ENCODE peak calls at places on chromosomes 7 and 10, in nine cellular contexts. One of them, this sample, is unnamed.

GRCh38 chr10:77943086-77943901 is 16.7 kb upstream of the DLG5 start:
- DNase-seq in GM23338: peak; percentile 63
- DNase-seq in heart right ventricle: no peak
- DNase-seq in PC-9: peak; percentile 80
- DNase-seq in neuronal stem cell: peak; percentile 6
- DNase-seq in right cardiac atrium: no peak
- DNase-seq in WERI-Rb-1: no peak
- DNase-seq in H1: no peak
- DNase-seq in PC-3: peak; percentile 99
- DNase-seq in this sample: peak; percentile 33

GRCh38 chr10:14565199-14565598 is 209.5 kb downstream of the FAM107B start:
- DNase-seq in right cardiac atrium: no peak
- DNase-seq in WERI-Rb-1: no peak
- DNase-seq in H1: no peak
- DNase-seq in heart right ventricle: no peak
- DNase-seq in GM23338: no peak
- DNase-seq in neuronal stem cell: no peak
- DNase-seq in PC-9: no peak
- DNase-seq in PC-3: no peak
- DNase-seq in this sample: no peak

GRCh38 chr10:119441921-119442757 is 100.4 kb downstream of the RGS10 start:
- DNase-seq in right cardiac atrium: peak; percentile 71
- DNase-seq in heart right ventricle: no peak
- DNase-seq in neuronal stem cell: no peak
- DNase-seq in PC-9: no peak
- DNase-seq in H1: no peak
- DNase-seq in GM23338: no peak
- DNase-seq in PC-3: no peak
- DNase-seq in WERI-Rb-1: no peak
- DNase-seq in this sample: no peak

GRCh38 chr7:87853237-87853864 is 22.8 kb downstream of the SLC25A40 start:
- DNase-seq in heart right ventricle: no peak
- DNase-seq in H1: no peak
- DNase-seq in PC-9: no peak
- DNase-seq in right cardiac atrium: no peak
- DNase-seq in PC-3: peak; percentile 62
- DNase-seq in GM23338: no peak
- DNase-seq in neuronal stem cell: no peak
- DNase-seq in WERI-Rb-1: no peak
- DNase-seq in this sample: peak; percentile 12

GRCh38 chr7:95690367-95690947 is 81.9 kb upstream of the DYNC1I1 start:
- DNase-seq in neuronal stem cell: peak; percentile 35
- DNase-seq in right cardiac atrium: no peak
- DNase-seq in WERI-Rb-1: peak; percentile 36
- DNase-seq in PC-9: peak; percentile 37
- DNase-seq in PC-3: peak; percentile 51
- DNase-seq in heart right ventricle: peak; percentile 16
- DNase-seq in GM23338: peak; percentile 65
- DNase-seq in H1: no peak
- DNase-seq in this sample: no peak

GRCh38 chr10:47361293-47361692 is 13.1 kb downstream of the RBP3 start:
- DNase-seq in heart right ventricle: peak; percentile 19
- DNase-seq in PC-9: peak; percentile 42
- DNase-seq in GM23338: peak; percentile 87
- DNase-seq in H1: peak; percentile 44
- DNase-seq in neuronal stem cell: peak; percentile 61
- DNase-seq in right cardiac atrium: no peak
- DNase-seq in PC-3: peak; percentile 56
- DNase-seq in WERI-Rb-1: peak; percentile 76
- DNase-seq in this sample: no peak

GRCh38 chr7:150487625-150488024 is 27.0 kb upstream of the GIMAP7 start:
- DNase-seq in PC-3: no peak
- DNase-seq in H1: no peak
- DNase-seq in right cardiac atrium: no peak
- DNase-seq in PC-9: no peak
- DNase-seq in GM23338: no peak
- DNase-seq in neuronal stem cell: no peak
- DNase-seq in heart right ventricle: no peak
- DNase-seq in WERI-Rb-1: no peak
- DNase-seq in this sample: no peak

GRCh38 chr7:74379938-74380337 is 73.8 kb upstream of the GTF2IRD1 start:
- DNase-seq in PC-9: no peak
- DNase-seq in GM23338: no peak
- DNase-seq in WERI-Rb-1: no peak
- DNase-seq in neuronal stem cell: no peak
- DNase-seq in PC-3: no peak
- DNase-seq in H1: no peak
- DNase-seq in heart right ventricle: peak; percentile 35
- DNase-seq in right cardiac atrium: peak; percentile 67
- DNase-seq in this sample: no peak

GRCh38 chr10:6207658-6208057 is 4.9 kb downstream of the PFKFB3 start:
- DNase-seq in GM23338: no peak
- DNase-seq in WERI-Rb-1: no peak
- DNase-seq in right cardiac atrium: no peak
- DNase-seq in H1: no peak
- DNase-seq in PC-3: no peak
- DNase-seq in neuronal stem cell: no peak
- DNase-seq in heart right ventricle: no peak
- DNase-seq in PC-9: no peak
- DNase-seq in this sample: no peak

GRCh38 chr10:74333174-74333573 is 182.2 kb downstream of the ADK start:
- DNase-seq in GM23338: no peak
- DNase-seq in PC-9: no peak
- DNase-seq in heart right ventricle: no peak
- DNase-seq in right cardiac atrium: no peak
- DNase-seq in WERI-Rb-1: no peak
- DNase-seq in H1: no peak
- DNase-seq in neuronal stem cell: no peak
- DNase-seq in PC-3: no peak
- DNase-seq in this sample: no peak

GRCh38 chr7:42886866-42887509 is 24.9 kb downstream of the C7orf25 start:
- DNase-seq in GM23338: no peak
- DNase-seq in neuronal stem cell: no peak
- DNase-seq in heart right ventricle: no peak
- DNase-seq in H1: no peak
- DNase-seq in PC-3: peak; percentile 59
- DNase-seq in WERI-Rb-1: no peak
- DNase-seq in PC-9: no peak
- DNase-seq in right cardiac atrium: no peak
- DNase-seq in this sample: no peak
- H3K27ac ChIP-seq in GM23338: no peak overlapping the region
- H3K27ac ChIP-seq in neuronal stem cell: no peak overlapping the region
- H3K27ac ChIP-seq in heart right ventricle: no peak overlapping the region
- H3K27ac ChIP-seq in H1: no peak overlapping the region
- H3K27ac ChIP-seq in PC-3: peak overlapping the region; percentile 72
- H3K27ac ChIP-seq in WERI-Rb-1: no peak overlapping the region
- H3K27ac ChIP-seq in PC-9: peak overlapping the region; percentile 81
- H3K27ac ChIP-seq in right cardiac atrium: no peak overlapping the region
- H3K27ac ChIP-seq in this sample: no peak overlapping the region

DNA sequence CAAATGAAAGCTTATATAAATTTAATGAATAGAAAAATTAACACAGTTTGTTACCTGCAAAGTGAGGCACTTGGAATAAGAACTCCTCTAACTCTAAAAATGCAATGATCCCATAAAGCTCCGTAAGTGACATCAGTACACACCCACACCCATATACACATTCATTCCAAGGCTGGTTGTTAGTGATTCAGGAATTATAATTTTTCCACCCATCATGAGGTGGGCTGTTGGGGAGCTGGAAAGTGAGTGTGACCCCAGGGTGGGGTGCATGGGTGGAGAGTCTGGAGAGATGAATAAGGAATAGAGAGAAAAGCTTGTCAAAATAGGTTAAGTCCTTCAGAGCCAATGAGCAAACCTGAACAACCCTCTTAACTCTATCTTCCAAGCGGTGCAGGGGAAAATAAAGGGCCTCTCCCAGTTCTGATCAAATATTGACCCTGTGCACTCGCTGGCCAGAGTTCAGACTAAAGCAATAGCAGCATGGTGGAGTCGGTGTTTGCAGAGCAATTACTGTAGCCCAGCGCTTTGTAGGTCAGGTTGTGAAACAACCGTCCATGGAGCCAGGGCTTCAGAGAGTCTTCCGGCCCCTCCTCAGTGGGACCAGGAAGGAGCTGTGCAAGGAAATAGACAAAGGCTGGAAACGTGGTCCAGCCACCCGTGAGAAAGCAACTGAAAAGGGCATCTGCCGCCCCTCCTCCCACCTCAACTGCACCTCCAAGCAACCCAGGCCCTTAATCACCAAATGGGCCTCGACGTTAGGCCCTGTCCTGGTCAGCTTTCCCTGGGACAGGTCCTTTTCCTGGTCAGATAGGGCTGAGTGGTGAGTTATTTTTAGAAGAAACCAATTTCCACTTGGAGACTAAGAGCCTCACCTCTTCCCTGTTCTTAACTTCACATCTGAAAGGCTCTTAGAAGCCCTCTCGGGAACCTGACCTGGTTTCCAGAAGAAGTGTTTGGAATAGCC is 61.2 kb downstream of the SH3PXD2A start:
- DNase-seq in H1: no peak
- DNase-seq in PC-3: peak; percentile 66
- DNase-seq in PC-9: no peak
- DNase-seq in neuronal stem cell: no peak
- DNase-seq in heart right ventricle: no peak
- DNase-seq in GM23338: no peak
- DNase-seq in WERI-Rb-1: no peak
- DNase-seq in right cardiac atrium: no peak
- DNase-seq in this sample: no peak
- H3K27ac ChIP-seq in H1: no peak overlapping the region
- H3K27ac ChIP-seq in PC-3: peak overlapping the region; percentile 88
- H3K27ac ChIP-seq in PC-9: peak overlapping the region; percentile 58
- H3K27ac ChIP-seq in neuronal stem cell: no peak overlapping the region
- H3K27ac ChIP-seq in heart right ventricle: peak overlapping the region; percentile 35
- H3K27ac ChIP-seq in GM23338: no peak overlapping the region
- H3K27ac ChIP-seq in WERI-Rb-1: peak overlapping the region; percentile 29
- H3K27ac ChIP-seq in right cardiac atrium: no peak overlapping the region
- H3K27ac ChIP-seq in this sample: peak overlapping the region; percentile 81

GRCh38 chr10:72048450-72049124 is 39.8 kb downstream of the SPOCK2 start:
- DNase-seq in neuronal stem cell: peak; percentile 92
- DNase-seq in WERI-Rb-1: peak; percentile 94
- DNase-seq in H1: peak; percentile 85
- DNase-seq in PC-9: peak; percentile 92
- DNase-seq in right cardiac atrium: peak; percentile 96
- DNase-seq in GM23338: peak; percentile 97
- DNase-seq in heart right ventricle: peak; percentile 94
- DNase-seq in PC-3: peak; percentile 96
- DNase-seq in this sample: peak; percentile 51
- H3K27ac ChIP-seq in neuronal stem cell: no peak overlapping the region
- H3K27ac ChIP-seq in WERI-Rb-1: no peak overlapping the region
- H3K27ac ChIP-seq in H1: no peak overlapping the region
- H3K27ac ChIP-seq in PC-9: no peak overlapping the region
- H3K27ac ChIP-seq in right cardiac atrium: no peak overlapping the region
- H3K27ac ChIP-seq in GM23338: no peak overlapping the region
- H3K27ac ChIP-seq in heart right ventricle: no peak overlapping the region
- H3K27ac ChIP-seq in PC-3: no peak overlapping the region
- H3K27ac ChIP-seq in this sample: no peak overlapping the region

GRCh38 chr10:34599401-34599800 is 215.7 kb downstream of the PARD3 start:
- DNase-seq in PC-3: no peak
- DNase-seq in GM23338: no peak
- DNase-seq in WERI-Rb-1: no peak
- DNase-seq in heart right ventricle: no peak
- DNase-seq in H1: no peak
- DNase-seq in neuronal stem cell: no peak
- DNase-seq in PC-9: no peak
- DNase-seq in right cardiac atrium: no peak
- DNase-seq in this sample: no peak
- H3K27ac ChIP-seq in PC-3: no peak overlapping the region
- H3K27ac ChIP-seq in GM23338: no peak overlapping the region
- H3K27ac ChIP-seq in WERI-Rb-1: no peak overlapping the region
- H3K27ac ChIP-seq in heart right ventricle: no peak overlapping the region
- H3K27ac ChIP-seq in H1: no peak overlapping the region
- H3K27ac ChIP-seq in neuronal stem cell: no peak overlapping the region
- H3K27ac ChIP-seq in PC-9: no peak overlapping the region
- H3K27ac ChIP-seq in right cardiac atrium: no peak overlapping the region
- H3K27ac ChIP-seq in this sample: no peak overlapping the region

GRCh38 chr10:129631011-129631410 is 164.0 kb downstream of the MGMT start:
- DNase-seq in PC-3: peak; percentile 2
- DNase-seq in heart right ventricle: no peak
- DNase-seq in neuronal stem cell: no peak
- DNase-seq in right cardiac atrium: no peak
- DNase-seq in PC-9: no peak
- DNase-seq in GM23338: no peak
- DNase-seq in WERI-Rb-1: no peak
- DNase-seq in H1: no peak
- DNase-seq in this sample: no peak

GRCh38 chr10:129627442-129627841 is 160.4 kb downstream of the MGMT start:
- DNase-seq in GM23338: no peak
- DNase-seq in WERI-Rb-1: no peak
- DNase-seq in heart right ventricle: no peak
- DNase-seq in H1: no peak
- DNase-seq in right cardiac atrium: no peak
- DNase-seq in PC-9: no peak
- DNase-seq in neuronal stem cell: no peak
- DNase-seq in PC-3: no peak
- DNase-seq in this sample: no peak

GRCh38 chr10:129629911-129630310 is 162.9 kb downstream of the MGMT start:
- DNase-seq in neuronal stem cell: no peak
- DNase-seq in H1: no peak
- DNase-seq in heart right ventricle: no peak
- DNase-seq in PC-9: no peak
- DNase-seq in WERI-Rb-1: no peak
- DNase-seq in right cardiac atrium: no peak
- DNase-seq in GM23338: no peak
- DNase-seq in PC-3: no peak
- DNase-seq in this sample: no peak

GRCh38 chr10:129626801-129627434 is 159.9 kb downstream of the MGMT start:
- DNase-seq in neuronal stem cell: no peak
- DNase-seq in heart right ventricle: no peak
- DNase-seq in H1: no peak
- DNase-seq in GM23338: no peak
- DNase-seq in WERI-Rb-1: peak; percentile 56
- DNase-seq in PC-3: no peak
- DNase-seq in PC-9: no peak
- DNase-seq in right cardiac atrium: peak; percentile 48
- DNase-seq in this sample: no peak

GRCh38 chr10:129628823-129629222 is 161.8 kb downstream of the MGMT start:
- DNase-seq in H1: no peak
- DNase-seq in WERI-Rb-1: no peak
- DNase-seq in right cardiac atrium: no peak
- DNase-seq in PC-9: no peak
- DNase-seq in GM23338: no peak
- DNase-seq in neuronal stem cell: no peak
- DNase-seq in heart right ventricle: no peak
- DNase-seq in PC-3: no peak
- DNase-seq in this sample: no peak
- H3K27ac ChIP-seq in H1: no peak overlapping the region
- H3K27ac ChIP-seq in WERI-Rb-1: no peak overlapping the region
- H3K27ac ChIP-seq in right cardiac atrium: no peak overlapping the region
- H3K27ac ChIP-seq in PC-9: no peak overlapping the region
- H3K27ac ChIP-seq in GM23338: no peak overlapping the region
- H3K27ac ChIP-seq in neuronal stem cell: no peak overlapping the region
- H3K27ac ChIP-seq in heart right ventricle: no peak overlapping the region
- H3K27ac ChIP-seq in PC-3: no peak overlapping the region
- H3K27ac ChIP-seq in this sample: no peak overlapping the region

GRCh38 chr7:2175091-2175490 is 57.7 kb downstream of the MAD1L1 start:
- DNase-seq in right cardiac atrium: no peak
- DNase-seq in H1: no peak
- DNase-seq in neuronal stem cell: no peak
- DNase-seq in PC-9: no peak
- DNase-seq in heart right ventricle: no peak
- DNase-seq in GM23338: no peak
- DNase-seq in PC-3: no peak
- DNase-seq in WERI-Rb-1: no peak
- DNase-seq in this sample: no peak
- H3K27ac ChIP-seq in right cardiac atrium: peak overlapping the region; percentile 16
- H3K27ac ChIP-seq in H1: no peak overlapping the region
- H3K27ac ChIP-seq in neuronal stem cell: no peak overlapping the region
- H3K27ac ChIP-seq in PC-9: no peak overlapping the region
- H3K27ac ChIP-seq in heart right ventricle: peak overlapping the region; percentile 40
- H3K27ac ChIP-seq in GM23338: no peak overlapping the region
- H3K27ac ChIP-seq in PC-3: peak overlapping the region; percentile 57
- H3K27ac ChIP-seq in WERI-Rb-1: no peak overlapping the region
- H3K27ac ChIP-seq in this sample: peak overlapping the region; percentile 48

This sample was measured in epithelial cell of prostate.